ENCODE peak calls at places on chromosomes 13 and 19, in eight cellular contexts. K is AG04450; G is CD8-positive, alpha-beta T cell; S is endodermal cell; B is heart right ventricle; E is testis; O is astrocyte; N is fibroblast of lung. J is an unnamed sample.

GRCh38 chr13:80083516-80084085 is 257.3 kb downstream of the SPRY2 start:
- DNase-seq in K (no peak), G (no peak), S (no peak), B (no peak), E (no peak), O (peak; percentile 97), N (peak; percentile 71), J (no peak)

GRCh38 chr19:12774588-12775555 is at the start of gene HOOK2:
- DNase-seq in K (no peak), G (peak; percentile 63), S (peak; percentile 97), B (peak; percentile 58), E (peak; percentile 66), O (no peak), N (no peak), J (peak; percentile 83)

GRCh38 chr19:47239610-47240296 is 8.8 kb upstream of the BBC3 start:
- DNase-seq in K (no peak), G (peak; percentile 64), S (peak; percentile 87), B (no peak), E (peak; percentile 66), O (peak; percentile 47), N (peak; percentile 70), J (no peak)

GRCh38 chr13:36323951-36324566 is 22.1 kb downstream of the SPART start:
- DNase-seq in K (no peak), G (no peak), S (peak; percentile 67), B (no peak), E (no peak), O (peak; percentile 53), N (peak; percentile 60), J (no peak)

GRCh38 chr19:53553865-53554791 is 16.2 kb downstream of the ZNF331 start:
- DNase-seq in K (peak; percentile 68), G (peak; percentile 97), S (no peak), B (peak; percentile 89), E (peak; percentile 88), O (peak; percentile 85), N (peak; percentile 88), J (peak; percentile 92)

GRCh38 chr13:38902551-38902950 is 88.1 kb downstream of the STOML3 start:
- DNase-seq in K (no peak), G (no peak), S (no peak), B (no peak), E (no peak), O (no peak), N (no peak), J (no peak)

GRCh38 chr13:49711218-49711863 is 20.1 kb upstream of the EBPL start:
- DNase-seq in K (peak; percentile 58), G (no peak), S (no peak), B (no peak), E (no peak), O (peak; percentile 82), N (peak; percentile 84), J (no peak)

GRCh38 chr13:63327584-63327983 is 1911.9 kb upstream of the PCDH20 start:
- DNase-seq in K (no peak), G (no peak), S (no peak), B (no peak), E (no peak), O (no peak), N (no peak), J (no peak)

GRCh38 chr19:16888629-16889371 is at the start of gene F2RL3:
- DNase-seq in K (no peak), G (no peak), S (no peak), B (peak; percentile 58), E (peak; percentile 88), O (peak; percentile 2), N (no peak), J (no peak)

GRCh38 chr19:45130888-45131615 is 29.7 kb downstream of the NKPD1 start:
- DNase-seq in K (no peak), G (no peak), S (no peak), B (no peak), E (peak; percentile 34), O (no peak), N (peak; percentile 24), J (no peak)

GRCh38 chr19:55279773-55280643 is at the start of gene HSPBP1:
- DNase-seq in K (peak; percentile 84), G (peak; percentile 97), S (peak; percentile 100), B (peak; percentile 90), E (peak; percentile 94), O (peak; percentile 90), N (peak; percentile 95), J (peak; percentile 95)

GRCh38 chr19:42285546-42285945 is 16.4 kb upstream of the PRR19 start:
- DNase-seq in K (no peak), G (no peak), S (no peak), B (peak; percentile 29), E (no peak), O (no peak), N (no peak), J (no peak)

GRCh38 chr19:56137405-56137804 is 3.7 kb upstream of the ZNF444 start:
- DNase-seq in K (no peak), G (no peak), S (no peak), B (no peak), E (no peak), O (no peak), N (no peak), J (no peak)

GRCh38 chr19:55647732-55648656 is at the start of gene CCDC106:
- DNase-seq in K (no peak), G (peak; percentile 48), S (peak; percentile 91), B (peak; percentile 79), E (peak; percentile 85), O (peak; percentile 79), N (peak; percentile 86), J (no peak)

GRCh38 chr19:40600086-40600917 is 867 bp upstream of the LTBP4 start:
- DNase-seq in K (no peak), G (no peak), S (peak; percentile 62), B (peak; percentile 70), E (no peak), O (no peak), N (no peak), J (peak; percentile 81)

GRCh38 chr19:7265963-7266362 is 28.3 kb downstream of the INSR start:
- DNase-seq in K (no peak), G (no peak), S (no peak), B (no peak), E (no peak), O (no peak), N (no peak), J (no peak)

DNA sequence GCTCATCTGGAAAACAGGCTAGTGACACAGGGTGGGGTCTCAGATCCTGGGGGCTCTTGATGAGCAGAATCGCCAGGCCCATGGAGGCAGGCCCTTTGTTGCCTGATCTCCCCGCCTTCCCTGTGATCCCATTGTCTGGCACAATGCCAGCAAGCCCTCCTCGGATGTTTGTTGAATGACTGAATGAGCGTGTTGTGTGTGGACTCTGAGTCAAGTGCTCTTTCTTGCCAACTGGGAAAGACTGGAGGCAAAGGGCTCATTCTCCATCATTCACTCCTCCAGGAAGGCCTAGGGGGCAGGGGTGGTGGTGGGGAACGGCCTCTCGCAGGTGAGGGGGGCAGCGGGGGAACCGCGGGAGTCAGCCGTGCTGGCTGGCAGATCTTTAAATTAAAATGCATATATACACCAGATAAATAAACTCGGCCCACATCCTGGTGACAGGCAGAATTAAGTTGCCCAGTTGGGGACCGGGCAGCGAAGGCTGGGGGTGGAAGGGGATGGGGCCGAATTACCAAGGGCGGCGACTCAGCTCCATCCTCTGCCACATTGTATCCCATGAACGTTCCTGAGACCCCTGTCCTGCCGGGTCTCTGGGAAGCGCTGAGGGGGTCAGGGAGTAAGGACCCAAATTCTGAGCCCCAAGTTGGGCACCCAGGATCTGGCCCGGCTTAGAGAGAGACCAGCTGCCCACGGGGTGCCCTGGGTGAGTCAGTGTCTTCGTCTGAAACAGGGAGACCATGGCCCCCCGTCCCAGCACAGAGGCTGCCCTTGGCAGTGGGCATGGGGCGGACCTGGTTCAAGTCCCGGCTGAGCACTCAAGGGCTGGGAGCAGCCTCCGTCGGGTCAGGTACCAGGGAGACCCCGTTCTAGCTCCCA is 24.5 kb downstream of the EFNA2 start:
- DNase-seq in K (no peak), G (no peak), S (no peak), B (no peak), E (no peak), O (no peak), N (no peak), J (no peak)
- H3K4me3 ChIP-seq in K (no peak overlapping the region), G (no peak overlapping the region), S (no peak overlapping the region), B (no peak overlapping the region), E (no peak overlapping the region), O (no peak overlapping the region), N (no peak overlapping the region), J (no peak overlapping the region)

DNA sequence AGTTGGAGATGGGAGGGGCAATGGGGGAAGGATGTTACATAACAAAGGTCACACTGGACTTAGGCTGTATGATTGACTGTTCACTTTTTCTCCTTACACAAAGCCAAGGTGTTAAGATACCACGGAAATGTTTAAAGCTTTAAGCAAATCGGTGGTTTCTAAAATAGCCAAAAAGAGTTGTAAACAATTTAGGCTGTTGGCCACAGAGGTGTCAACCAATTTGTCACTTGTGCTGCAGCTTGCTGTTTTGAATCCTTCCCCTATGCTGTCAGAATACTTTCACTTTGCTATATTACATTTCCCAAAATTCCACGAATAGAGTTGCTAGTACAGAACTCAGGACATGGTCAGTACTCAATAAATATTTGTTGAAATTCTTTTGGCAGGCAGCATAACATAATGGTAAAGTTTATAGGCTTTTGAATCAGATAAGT is 149.3 kb downstream of the VWA8 start:
- DNase-seq in K (no peak), G (no peak), S (no peak), B (no peak), E (no peak), O (no peak), N (no peak), J (no peak)
- H3K27ac ChIP-seq in K (no peak overlapping the region), G (no peak overlapping the region), S (no peak overlapping the region), B (peak overlapping the region; percentile 45), E (no peak overlapping the region), O (no peak overlapping the region), N (no peak overlapping the region), J (no peak overlapping the region)

DNA sequence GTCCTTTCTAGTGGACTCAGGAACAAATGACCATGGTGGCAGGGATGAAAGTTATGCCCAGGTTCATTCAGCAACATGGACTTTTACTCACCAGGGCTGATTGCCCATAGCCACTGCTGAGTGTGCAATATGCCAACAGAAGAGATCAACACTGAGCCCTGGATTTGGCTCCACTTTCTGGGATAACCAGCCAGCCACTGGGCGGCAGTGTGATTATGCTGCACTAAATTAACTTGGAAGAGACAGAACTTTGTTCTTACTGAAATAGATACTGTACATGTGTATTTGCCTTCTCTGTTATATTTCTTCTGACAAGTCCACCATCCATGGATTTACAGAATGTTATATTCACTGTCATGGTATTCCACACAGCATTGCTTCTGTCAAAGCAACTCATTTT is 257.4 kb downstream of the TDRD3 start:
- DNase-seq in K (no peak), G (no peak), S (peak; percentile 74), B (peak; percentile 23), E (peak; percentile 52), O (no peak), N (peak; percentile 13), J (no peak)
- TF ChIP-seq CTCF in K (peak; percentile 24), G (no peak), S (peak; percentile 72), B (peak; percentile 63), E (no peak), O (peak; percentile 47), N (peak; percentile 32), J (no peak)

GRCh38 chr13:105929486-105929885 is 606.0 kb downstream of the EFNB2 start:
- DNase-seq in K (no peak), G (no peak), S (no peak), B (no peak), E (no peak), O (peak; percentile 54), N (peak; percentile 63), J (no peak)

GRCh38 chr13:105928901-105929300 is 606.6 kb downstream of the EFNB2 start:
- DNase-seq in K (no peak), G (no peak), S (no peak), B (no peak), E (no peak), O (no peak), N (peak; percentile 23), J (no peak)

GRCh38 chr13:105925496-105925895 is 610.0 kb downstream of the EFNB2 start:
- DNase-seq in K (no peak), G (no peak), S (no peak), B (no peak), E (no peak), O (peak; percentile 81), N (peak; percentile 82), J (no peak)

GRCh38 chr13:105928048-105928447 is 607.4 kb downstream of the EFNB2 start:
- DNase-seq in K (no peak), G (no peak), S (no peak), B (no peak), E (no peak), O (peak; percentile 9), N (peak; percentile 21), J (no peak)
- H3K4me3 ChIP-seq in K (no peak overlapping the region), G (no peak overlapping the region), S (no peak overlapping the region), B (no peak overlapping the region), E (no peak overlapping the region), O (no peak overlapping the region), N (no peak overlapping the region), J (no peak overlapping the region)

J was measured in coronary artery.